ENCODE peak calls at places on chromosomes 4 and X, in eight cellular contexts. C is effector memory CD4-positive, alpha-beta T cell; H is cardiac muscle cell; N is AG04450; B is K562; V is GM23248; S is CD8-positive, alpha-beta T cell; Z is mesenchymal stem cell. O is an unnamed sample. For H3K27me3, the result is how much of the 10 kb centered on the place peaks cover.

GRCh38 chr4:47075919-47076318 is 44.6 kb downstream of the GABRB1 start:
- DNase-seq in Z (no peak), S (no peak), N (no peak), H (no peak), V (no peak), C (no peak), B (no peak), O (no peak)

GRCh38 chr4:85740431-85740861 is 265.5 kb downstream of the ARHGAP24 start:
- DNase-seq in V (peak), Z (peak), B (no peak), C (no peak), N (no peak), H (no peak), S (no peak), O (no peak)

GRCh38 chr4:67087897-67088296 is 457.4 kb downstream of the CENPC start:
- DNase-seq in V (peak), C (no peak), B (peak), Z (peak), S (peak), N (no peak), H (peak), O (peak)

GRCh38 chr4:84750260-84750955 is 167.5 kb downstream of the CDS1 start:
- DNase-seq in B (peak), V (peak), S (no peak), N (peak), C (no peak), Z (peak), H (peak), O (peak)

GRCh38 chr4:109359040-109359646 is 56.7 kb upstream of the COL25A1 start:
- DNase-seq in Z (peak), V (no peak), B (no peak), C (no peak), S (no peak), N (no peak), H (no peak), O (no peak)

GRCh38 chr4:94536649-94537464 is 85.1 kb downstream of the PDLIM5 start:
- DNase-seq in C (no peak), B (no peak), H (no peak), S (no peak), Z (no peak), V (no peak), N (no peak), O (no peak)

GRCh38 chr4:124028172-124028571 is 631.6 kb downstream of the SPRY1 start:
- DNase-seq in B (no peak), Z (peak), N (no peak), V (no peak), S (no peak), C (no peak), H (no peak), O (no peak)

GRCh38 chr4:170089743-170090666 is at the start of gene AADAT:
- DNase-seq in H (peak), N (peak), V (peak), C (no peak), S (no peak), B (peak), Z (peak), O (no peak)

GRCh38 chrX:31199770-31200114 is 127.9 kb upstream of the FTHL17 start:
- DNase-seq in H (no peak), S (no peak), V (no peak), Z (no peak), N (no peak), B (no peak), C (no peak), O (no peak)

GRCh38 chrX:17098516-17099247 is 152.2 kb downstream of the REPS2 start:
- DNase-seq in B (no peak), C (no peak), Z (no peak), N (no peak), H (no peak), S (no peak), V (no peak), O (no peak)

GRCh38 chr4:78612398-78613005 is 60.9 kb downstream of the ANXA3 start:
- DNase-seq in H (peak), C (no peak), S (no peak), V (peak), Z (peak), N (peak), B (peak), O (no peak)

GRCh38 chr4:38664704-38665401 is 854 bp downstream of the KLF3 start:
- DNase-seq in S (peak), B (peak), C (no peak), V (peak), Z (peak), H (peak), N (no peak), O (no peak)

GRCh38 chr4:165874072-165874798 is 1.2 kb downstream of the TLL1 start:
- DNase-seq in H (peak), B (no peak), Z (peak), C (no peak), V (no peak), N (no peak), S (no peak), O (no peak)
- H3K27me3 ChIP-seq in H (half or more), B (under half), Z (under half), C (under half), V (under half), N (under half), S (under half), O (half or more)

DNA sequence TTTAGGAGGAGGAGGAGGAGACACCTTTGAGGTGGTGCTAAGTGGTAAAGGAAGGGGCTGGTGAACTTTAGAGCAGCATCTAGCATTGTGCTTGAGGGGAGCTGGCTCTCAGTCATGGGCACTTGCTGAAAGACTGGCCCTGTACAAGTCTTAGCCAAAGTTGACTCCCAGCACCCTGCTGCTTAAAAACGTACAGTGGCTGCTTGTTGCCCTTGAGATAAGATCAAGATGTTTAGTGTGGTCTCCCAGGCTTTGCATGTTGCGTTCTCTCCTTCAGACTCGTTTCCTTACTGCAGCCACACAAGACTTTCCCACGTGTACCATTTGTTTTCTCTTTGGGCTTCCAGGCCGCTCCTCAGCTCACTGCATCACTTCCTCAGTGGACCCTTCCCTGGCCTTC is 1.8 kb downstream of the MED28 start:
- DNase-seq in N (no peak), C (no peak), S (no peak), H (no peak), V (no peak), Z (no peak), B (peak), O (no peak)
- H3K4me3 ChIP-seq in N (peak), C (no peak), S (peak), H (no peak), V (peak), Z (peak), B (peak), O (peak)

DNA sequence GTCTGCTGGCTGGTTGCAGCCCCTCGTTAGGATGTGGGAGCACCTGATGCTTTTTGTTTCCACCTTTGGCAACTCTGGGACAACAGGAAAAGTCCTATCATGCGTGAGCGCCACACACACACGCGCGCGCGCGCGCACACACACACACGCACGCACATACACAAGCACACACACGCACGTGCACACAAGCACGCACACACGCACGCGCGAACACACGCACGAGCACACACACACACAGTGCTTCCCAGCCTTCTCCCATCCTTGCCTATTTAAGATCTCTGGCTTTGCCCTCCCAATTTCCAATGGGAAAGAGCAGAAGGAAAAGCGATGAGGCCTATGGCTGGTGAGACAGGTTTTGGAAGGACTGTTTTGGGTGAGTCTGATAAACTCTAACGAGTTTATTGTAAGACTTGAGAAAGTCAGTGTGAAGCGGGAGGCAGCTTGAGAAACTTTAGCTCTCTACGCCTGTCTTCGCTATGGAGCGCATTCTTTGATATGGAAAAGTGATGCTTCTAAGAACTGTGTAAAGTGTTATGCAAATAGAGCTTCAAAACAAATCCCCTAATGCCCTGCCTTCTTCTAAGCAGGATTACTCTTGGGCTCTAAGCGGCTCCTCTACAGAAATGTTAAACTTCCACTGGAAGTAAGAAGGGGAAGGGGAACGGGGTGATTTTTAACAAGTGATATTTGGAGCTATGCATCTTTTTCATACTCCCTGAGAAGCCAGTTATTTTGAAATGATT is 11.8 kb downstream of the SUPT20HL1 start:
- DNase-seq in C (no peak), H (no peak), B (no peak), N (no peak), Z (no peak), S (no peak), V (no peak), O (peak)
- H3K27me3 ChIP-seq in C (under half), H (under half), B (under half), N (under half), Z (under half), S (under half), V (under half), O (under half)

GRCh38 chrX:87236836-87237235 is 280.8 kb upstream of the KLHL4 start:
- DNase-seq in S (no peak), V (no peak), H (no peak), C (no peak), B (no peak), Z (no peak), N (no peak), O (no peak)
- H3K4me3 ChIP-seq in S (no peak), V (no peak), H (no peak), C (no peak), B (no peak), Z (no peak), N (no peak), O (no peak)

GRCh38 chrX:131213400-131213799 is 75.7 kb downstream of the IGSF1 start:
- DNase-seq in Z (no peak), V (no peak), N (no peak), H (no peak), S (no peak), C (no peak), B (no peak), O (no peak)

GRCh38 chrX:131217878-131218486 is 71.1 kb downstream of the IGSF1 start:
- DNase-seq in C (no peak), B (no peak), V (no peak), Z (no peak), S (no peak), H (no peak), N (no peak), O (no peak)

GRCh38 chrX:131216828-131217227 is 72.3 kb downstream of the IGSF1 start:
- DNase-seq in N (no peak), H (no peak), V (no peak), C (no peak), B (no peak), S (no peak), Z (no peak), O (no peak)
- H3K27me3 ChIP-seq in N (under half), H (under half), V (under half), C (under half), B (under half), S (under half), Z (under half), O (under half)

GRCh38 chr4:73897380-73898136 is 28.4 kb downstream of the CXCL1 start:
- DNase-seq in S (no peak), N (no peak), V (peak), H (no peak), Z (no peak), B (no peak), C (no peak), O (no peak)
- H3K4me3 ChIP-seq in S (no peak), N (no peak), V (peak), H (no peak), Z (no peak), B (no peak), C (no peak), O (no peak)

GRCh38 chr4:56823933-56824600 is 2.6 kb upstream of the SPINK2 start:
- DNase-seq in V (no peak), C (no peak), H (no peak), S (no peak), B (no peak), Z (no peak), N (no peak), O (no peak)
- H3K27me3 ChIP-seq in V (under half), C (under half), H (half or more), S (under half), B (under half), Z (under half), N (under half), O (under half)

GRCh38 chrX:38326086-38326485 is 1.2 kb downstream of the RPGR start:
- DNase-seq in H (no peak), N (no peak), S (no peak), C (no peak), Z (peak), V (peak), B (no peak), O (no peak)
- H3K4me3 ChIP-seq in H (no peak), N (peak), S (peak), C (peak), Z (peak), V (peak), B (peak), O (peak)

GRCh38 chr4:139756391-139757180 is 91.0 kb downstream of the MGST2 start:
- DNase-seq in C (no peak), H (no peak), N (no peak), B (no peak), Z (no peak), S (no peak), V (no peak), O (no peak)
- H3K27me3 ChIP-seq in C (under half), H (under half), N (under half), B (under half), Z (under half), S (under half), V (under half), O (under half)